ENCODE peak calls at places on chromosomes 6 and 20, in ten cellular contexts. One of them, this sample, is unnamed.

GRCh38 chr6:157514659-157515496 is 133.9 kb downstream of the ZDHHC14 start:
- DNase-seq in HFFc6: peak
- DNase-seq in AG10803: peak
- DNase-seq in progenitor cell of endocrine pancreas: no peak
- DNase-seq in cardiac muscle cell: no peak
- DNase-seq in HFF-Myc: no peak
- DNase-seq in bronchial epithelial cell: peak
- DNase-seq in A673: no peak
- DNase-seq in heart left ventricle: no peak
- DNase-seq in upper lobe of right lung: no peak
- DNase-seq in this sample: peak

GRCh38 chr20:46749164-46749563 is 39.7 kb downstream of the SLC2A10 start:
- DNase-seq in heart left ventricle: no peak
- DNase-seq in A673: no peak
- DNase-seq in cardiac muscle cell: no peak
- DNase-seq in upper lobe of right lung: no peak
- DNase-seq in AG10803: no peak
- DNase-seq in bronchial epithelial cell: no peak
- DNase-seq in progenitor cell of endocrine pancreas: no peak
- DNase-seq in HFFc6: no peak
- DNase-seq in HFF-Myc: no peak
- DNase-seq in this sample: no peak

GRCh38 chr20:44141873-44142272 is 45.1 kb downstream of the JPH2 start:
- DNase-seq in A673: no peak
- DNase-seq in HFF-Myc: no peak
- DNase-seq in HFFc6: no peak
- DNase-seq in bronchial epithelial cell: no peak
- DNase-seq in AG10803: no peak
- DNase-seq in progenitor cell of endocrine pancreas: no peak
- DNase-seq in heart left ventricle: peak
- DNase-seq in upper lobe of right lung: no peak
- DNase-seq in cardiac muscle cell: no peak
- DNase-seq in this sample: no peak

GRCh38 chr6:80523531-80523970 is 417.1 kb downstream of the BCKDHB start:
- DNase-seq in cardiac muscle cell: peak
- DNase-seq in heart left ventricle: peak
- DNase-seq in HFF-Myc: no peak
- DNase-seq in A673: peak
- DNase-seq in AG10803: no peak
- DNase-seq in progenitor cell of endocrine pancreas: no peak
- DNase-seq in upper lobe of right lung: no peak
- DNase-seq in HFFc6: no peak
- DNase-seq in bronchial epithelial cell: peak
- DNase-seq in this sample: no peak

GRCh38 chr6:115396112-115396906 is 664.4 kb downstream of the FRK start:
- DNase-seq in HFF-Myc: no peak
- DNase-seq in progenitor cell of endocrine pancreas: no peak
- DNase-seq in HFFc6: no peak
- DNase-seq in A673: no peak
- DNase-seq in heart left ventricle: no peak
- DNase-seq in cardiac muscle cell: no peak
- DNase-seq in bronchial epithelial cell: no peak
- DNase-seq in AG10803: no peak
- DNase-seq in upper lobe of right lung: peak
- DNase-seq in this sample: no peak

GRCh38 chr6:163460307-163460782 is 45.8 kb downstream of the QKI start:
- DNase-seq in bronchial epithelial cell: peak
- DNase-seq in cardiac muscle cell: no peak
- DNase-seq in HFFc6: no peak
- DNase-seq in heart left ventricle: no peak
- DNase-seq in A673: no peak
- DNase-seq in upper lobe of right lung: no peak
- DNase-seq in AG10803: peak
- DNase-seq in HFF-Myc: no peak
- DNase-seq in progenitor cell of endocrine pancreas: no peak
- DNase-seq in this sample: no peak

GRCh38 chr6:28105286-28105685 is 19.1 kb upstream of the ZSCAN16 start:
- DNase-seq in AG10803: no peak
- DNase-seq in HFF-Myc: no peak
- DNase-seq in bronchial epithelial cell: peak
- DNase-seq in progenitor cell of endocrine pancreas: no peak
- DNase-seq in HFFc6: no peak
- DNase-seq in cardiac muscle cell: no peak
- DNase-seq in heart left ventricle: no peak
- DNase-seq in upper lobe of right lung: no peak
- DNase-seq in A673: peak
- DNase-seq in this sample: no peak

GRCh38 chr6:149483849-149484635 is 772 bp downstream of the ZC3H12D start:
- DNase-seq in A673: no peak
- DNase-seq in HFF-Myc: no peak
- DNase-seq in bronchial epithelial cell: no peak
- DNase-seq in progenitor cell of endocrine pancreas: no peak
- DNase-seq in heart left ventricle: no peak
- DNase-seq in cardiac muscle cell: no peak
- DNase-seq in HFFc6: no peak
- DNase-seq in AG10803: no peak
- DNase-seq in upper lobe of right lung: no peak
- DNase-seq in this sample: no peak

GRCh38 chr6:73803562-73804221 is 107.7 kb downstream of the CD109 start:
- DNase-seq in bronchial epithelial cell: peak
- DNase-seq in AG10803: peak
- DNase-seq in HFFc6: peak
- DNase-seq in upper lobe of right lung: no peak
- DNase-seq in HFF-Myc: peak
- DNase-seq in progenitor cell of endocrine pancreas: no peak
- DNase-seq in heart left ventricle: peak
- DNase-seq in A673: peak
- DNase-seq in cardiac muscle cell: peak
- DNase-seq in this sample: peak

GRCh38 chr6:119201486-119201885 is 123.0 kb upstream of the FAM184A start:
- DNase-seq in A673: no peak
- DNase-seq in bronchial epithelial cell: no peak
- DNase-seq in progenitor cell of endocrine pancreas: no peak
- DNase-seq in HFF-Myc: no peak
- DNase-seq in upper lobe of right lung: no peak
- DNase-seq in heart left ventricle: no peak
- DNase-seq in cardiac muscle cell: no peak
- DNase-seq in AG10803: no peak
- DNase-seq in HFFc6: no peak
- DNase-seq in this sample: no peak

GRCh38 chr6:27059621-27060425 is 187.7 kb upstream of the PRSS16 start:
- DNase-seq in progenitor cell of endocrine pancreas: no peak
- DNase-seq in HFFc6: no peak
- DNase-seq in upper lobe of right lung: no peak
- DNase-seq in AG10803: no peak
- DNase-seq in heart left ventricle: no peak
- DNase-seq in A673: no peak
- DNase-seq in HFF-Myc: peak
- DNase-seq in bronchial epithelial cell: no peak
- DNase-seq in cardiac muscle cell: peak
- DNase-seq in this sample: no peak

GRCh38 chr6:132964101-132964867 is 149.9 kb downstream of the RPS12 start:
- DNase-seq in cardiac muscle cell: no peak
- DNase-seq in bronchial epithelial cell: peak
- DNase-seq in HFFc6: no peak
- DNase-seq in upper lobe of right lung: no peak
- DNase-seq in heart left ventricle: no peak
- DNase-seq in progenitor cell of endocrine pancreas: no peak
- DNase-seq in HFF-Myc: no peak
- DNase-seq in A673: peak
- DNase-seq in AG10803: no peak
- DNase-seq in this sample: no peak

GRCh38 chr6:17278289-17279061 is 2.7 kb upstream of the RBM24 start:
- DNase-seq in upper lobe of right lung: no peak
- DNase-seq in HFF-Myc: peak
- DNase-seq in HFFc6: peak
- DNase-seq in progenitor cell of endocrine pancreas: no peak
- DNase-seq in AG10803: peak
- DNase-seq in heart left ventricle: no peak
- DNase-seq in A673: no peak
- DNase-seq in cardiac muscle cell: no peak
- DNase-seq in bronchial epithelial cell: peak
- DNase-seq in this sample: peak

GRCh38 chr20:51311636-51312479 is 230.7 kb downstream of the NFATC2 start:
- DNase-seq in AG10803: no peak
- DNase-seq in A673: no peak
- DNase-seq in heart left ventricle: no peak
- DNase-seq in bronchial epithelial cell: peak
- DNase-seq in progenitor cell of endocrine pancreas: no peak
- DNase-seq in HFFc6: no peak
- DNase-seq in HFF-Myc: no peak
- DNase-seq in cardiac muscle cell: peak
- DNase-seq in upper lobe of right lung: no peak
- DNase-seq in this sample: no peak

GRCh38 chr20:51315390-51315789 is 227.1 kb downstream of the NFATC2 start:
- DNase-seq in upper lobe of right lung: no peak
- DNase-seq in HFF-Myc: no peak
- DNase-seq in heart left ventricle: no peak
- DNase-seq in AG10803: no peak
- DNase-seq in bronchial epithelial cell: no peak
- DNase-seq in progenitor cell of endocrine pancreas: no peak
- DNase-seq in cardiac muscle cell: no peak
- DNase-seq in HFFc6: no peak
- DNase-seq in A673: no peak
- DNase-seq in this sample: no peak

GRCh38 chr20:51312480-51312783 is 230.1 kb downstream of the NFATC2 start:
- DNase-seq in AG10803: no peak
- DNase-seq in cardiac muscle cell: no peak
- DNase-seq in heart left ventricle: no peak
- DNase-seq in HFF-Myc: no peak
- DNase-seq in bronchial epithelial cell: no peak
- DNase-seq in A673: no peak
- DNase-seq in HFFc6: no peak
- DNase-seq in progenitor cell of endocrine pancreas: no peak
- DNase-seq in upper lobe of right lung: no peak
- DNase-seq in this sample: no peak

GRCh38 chr20:51310216-51310615 is 232.3 kb downstream of the NFATC2 start:
- DNase-seq in bronchial epithelial cell: no peak
- DNase-seq in AG10803: no peak
- DNase-seq in HFFc6: no peak
- DNase-seq in progenitor cell of endocrine pancreas: no peak
- DNase-seq in HFF-Myc: no peak
- DNase-seq in A673: no peak
- DNase-seq in cardiac muscle cell: no peak
- DNase-seq in upper lobe of right lung: no peak
- DNase-seq in heart left ventricle: no peak
- DNase-seq in this sample: no peak

GRCh38 chr20:51313275-51313898 is 229.1 kb downstream of the NFATC2 start:
- DNase-seq in HFF-Myc: no peak
- DNase-seq in AG10803: no peak
- DNase-seq in HFFc6: no peak
- DNase-seq in bronchial epithelial cell: peak
- DNase-seq in cardiac muscle cell: no peak
- DNase-seq in progenitor cell of endocrine pancreas: no peak
- DNase-seq in upper lobe of right lung: no peak
- DNase-seq in heart left ventricle: no peak
- DNase-seq in A673: no peak
- DNase-seq in this sample: no peak
- TF ChIP-seq CTCF in HFF-Myc: no peak
- TF ChIP-seq CTCF in AG10803: no peak
- TF ChIP-seq CTCF in HFFc6: peak
- TF ChIP-seq CTCF in bronchial epithelial cell: no peak
- TF ChIP-seq CTCF in cardiac muscle cell: no peak
- TF ChIP-seq CTCF in progenitor cell of endocrine pancreas: no peak
- TF ChIP-seq CTCF in upper lobe of right lung: no peak
- TF ChIP-seq CTCF in heart left ventricle: no peak
- TF ChIP-seq CTCF in A673: no peak
- TF ChIP-seq CTCF in this sample: peak

GRCh38 chr6:25026723-25027122 is 91.0 kb upstream of the RIPOR2 start:
- DNase-seq in progenitor cell of endocrine pancreas: no peak
- DNase-seq in HFFc6: no peak
- DNase-seq in bronchial epithelial cell: peak
- DNase-seq in HFF-Myc: no peak
- DNase-seq in cardiac muscle cell: no peak
- DNase-seq in AG10803: no peak
- DNase-seq in A673: no peak
- DNase-seq in upper lobe of right lung: peak
- DNase-seq in heart left ventricle: no peak
- DNase-seq in this sample: no peak
- TF ChIP-seq CTCF in progenitor cell of endocrine pancreas: no peak
- TF ChIP-seq CTCF in HFFc6: no peak
- TF ChIP-seq CTCF in bronchial epithelial cell: no peak
- TF ChIP-seq CTCF in HFF-Myc: no peak
- TF ChIP-seq CTCF in cardiac muscle cell: no peak
- TF ChIP-seq CTCF in AG10803: no peak
- TF ChIP-seq CTCF in A673: no peak
- TF ChIP-seq CTCF in upper lobe of right lung: no peak
- TF ChIP-seq CTCF in heart left ventricle: no peak
- TF ChIP-seq CTCF in this sample: no peak

GRCh38 chr6:6560909-6561308 is 27.6 kb upstream of the LY86 start:
- DNase-seq in A673: no peak
- DNase-seq in HFF-Myc: no peak
- DNase-seq in bronchial epithelial cell: no peak
- DNase-seq in progenitor cell of endocrine pancreas: no peak
- DNase-seq in upper lobe of right lung: no peak
- DNase-seq in cardiac muscle cell: no peak
- DNase-seq in HFFc6: no peak
- DNase-seq in heart left ventricle: no peak
- DNase-seq in AG10803: no peak
- DNase-seq in this sample: no peak
- TF ChIP-seq CTCF in A673: no peak
- TF ChIP-seq CTCF in HFF-Myc: no peak
- TF ChIP-seq CTCF in bronchial epithelial cell: no peak
- TF ChIP-seq CTCF in progenitor cell of endocrine pancreas: no peak
- TF ChIP-seq CTCF in upper lobe of right lung: no peak
- TF ChIP-seq CTCF in cardiac muscle cell: no peak
- TF ChIP-seq CTCF in HFFc6: no peak
- TF ChIP-seq CTCF in heart left ventricle: peak
- TF ChIP-seq CTCF in AG10803: no peak
- TF ChIP-seq CTCF in this sample: no peak

GRCh38 chr20:10221022-10221421 is 2.4 kb downstream of the SNAP25 start:
- DNase-seq in HFFc6: no peak
- DNase-seq in AG10803: no peak
- DNase-seq in progenitor cell of endocrine pancreas: no peak
- DNase-seq in upper lobe of right lung: no peak
- DNase-seq in HFF-Myc: no peak
- DNase-seq in heart left ventricle: no peak
- DNase-seq in bronchial epithelial cell: no peak
- DNase-seq in cardiac muscle cell: no peak
- DNase-seq in A673: no peak
- DNase-seq in this sample: no peak

GRCh38 chr20:10219993-10220750 is 1.5 kb downstream of the SNAP25 start:
- DNase-seq in bronchial epithelial cell: no peak
- DNase-seq in heart left ventricle: no peak
- DNase-seq in cardiac muscle cell: no peak
- DNase-seq in HFF-Myc: no peak
- DNase-seq in A673: no peak
- DNase-seq in progenitor cell of endocrine pancreas: no peak
- DNase-seq in AG10803: no peak
- DNase-seq in HFFc6: no peak
- DNase-seq in upper lobe of right lung: no peak
- DNase-seq in this sample: no peak

GRCh38 chr20:10231290-10231689 is 12.7 kb downstream of the SNAP25 start:
- DNase-seq in HFFc6: no peak
- DNase-seq in cardiac muscle cell: no peak
- DNase-seq in upper lobe of right lung: no peak
- DNase-seq in bronchial epithelial cell: no peak
- DNase-seq in progenitor cell of endocrine pancreas: no peak
- DNase-seq in AG10803: no peak
- DNase-seq in HFF-Myc: no peak
- DNase-seq in A673: no peak
- DNase-seq in heart left ventricle: no peak
- DNase-seq in this sample: no peak

GRCh38 chr20:10228330-10228729 is 9.7 kb downstream of the SNAP25 start:
- DNase-seq in heart left ventricle: no peak
- DNase-seq in AG10803: no peak
- DNase-seq in A673: no peak
- DNase-seq in HFF-Myc: no peak
- DNase-seq in upper lobe of right lung: no peak
- DNase-seq in bronchial epithelial cell: peak
- DNase-seq in cardiac muscle cell: no peak
- DNase-seq in progenitor cell of endocrine pancreas: no peak
- DNase-seq in HFFc6: no peak
- DNase-seq in this sample: no peak

GRCh38 chr20:10225439-10226080 is 6.9 kb downstream of the SNAP25 start:
- DNase-seq in HFF-Myc: no peak
- DNase-seq in A673: peak
- DNase-seq in bronchial epithelial cell: peak
- DNase-seq in HFFc6: no peak
- DNase-seq in progenitor cell of endocrine pancreas: no peak
- DNase-seq in cardiac muscle cell: peak
- DNase-seq in upper lobe of right lung: no peak
- DNase-seq in AG10803: no peak
- DNase-seq in heart left ventricle: no peak
- DNase-seq in this sample: no peak
- TF ChIP-seq CTCF in HFF-Myc: peak
- TF ChIP-seq CTCF in A673: peak
- TF ChIP-seq CTCF in bronchial epithelial cell: peak
- TF ChIP-seq CTCF in HFFc6: peak
- TF ChIP-seq CTCF in progenitor cell of endocrine pancreas: peak
- TF ChIP-seq CTCF in cardiac muscle cell: peak
- TF ChIP-seq CTCF in upper lobe of right lung: no peak
- TF ChIP-seq CTCF in AG10803: peak
- TF ChIP-seq CTCF in heart left ventricle: no peak
- TF ChIP-seq CTCF in this sample: peak